ENCODE peak calls at places on chromosome 19, in nine cellular contexts. S, N, B, E, Y, G, P, Z and F are unnamed samples. For H3K27me3, the result is how much of the 10 kb centered on the place peaks cover.

GRCh38 chr19:39144487-39145071 is 19.0 kb downstream of the PAK4 start:
- DNase-seq in S (no peak), N (peak), B (no peak), E (no peak), Y (no peak), G (no peak), P (peak), Z (no peak), F (no peak)

GRCh38 chr19:3116621-3117020 is 19.2 kb upstream of the GNA15 start:
- DNase-seq in S (no peak), N (no peak), B (no peak), E (no peak), Y (no peak), G (no peak), P (no peak), Z (no peak), F (no peak)

GRCh38 chr19:38385804-38386257 is 2.0 kb downstream of the GGN start:
- DNase-seq in S (no peak), N (no peak), B (no peak), E (no peak), Y (no peak), G (no peak), P (no peak), Z (no peak), F (no peak)

GRCh38 chr19:28710278-28710677 is 502.7 kb downstream of the UQCRFS1 start:
- DNase-seq in S (no peak), N (peak), B (peak), E (peak), Y (no peak), G (no peak), P (peak), Z (no peak), F (no peak)

GRCh38 chr19:38385057-38385803 is 2.6 kb downstream of the GGN start:
- DNase-seq in S (no peak), N (no peak), B (no peak), E (no peak), Y (no peak), G (no peak), P (no peak), Z (no peak), F (no peak)

GRCh38 chr19:2239771-2240770 is 3.4 kb downstream of the SF3A2 start:
- DNase-seq in S (no peak), N (peak), B (no peak), E (no peak), Y (no peak), G (peak), P (peak), Z (no peak), F (no peak)

GRCh38 chr19:10712754-10713153 is 5.1 kb upstream of the DNM2 start:
- DNase-seq in S (no peak), N (no peak), B (no peak), E (no peak), Y (no peak), G (no peak), P (no peak), Z (no peak), F (no peak)

GRCh38 chr19:8158411-8159074 is 9.2 kb upstream of the FBN3 start:
- DNase-seq in S (peak), N (peak), B (peak), E (peak), Y (peak), G (peak), P (peak), Z (no peak), F (no peak)

GRCh38 chr19:6354098-6354674 is 7.1 kb upstream of the CLPP start:
- DNase-seq in S (no peak), N (no peak), B (peak), E (no peak), Y (no peak), G (no peak), P (no peak), Z (no peak), F (no peak)

GRCh38 chr19:6359942-6360341 is 1.4 kb upstream of the CLPP start:
- DNase-seq in S (no peak), N (no peak), B (no peak), E (no peak), Y (no peak), G (no peak), P (no peak), Z (no peak), F (no peak)

GRCh38 chr19:6357174-6357573 is 4.2 kb upstream of the CLPP start:
- DNase-seq in S (no peak), N (no peak), B (no peak), E (no peak), Y (no peak), G (no peak), P (no peak), Z (no peak), F (no peak)

GRCh38 chr19:6359517-6359916 is 1.8 kb upstream of the CLPP start:
- DNase-seq in S (no peak), N (no peak), B (no peak), E (no peak), Y (no peak), G (no peak), P (no peak), Z (no peak), F (no peak)

GRCh38 chr19:6357995-6358394 is 3.3 kb upstream of the CLPP start:
- DNase-seq in S (no peak), N (no peak), B (peak), E (no peak), Y (no peak), G (no peak), P (no peak), Z (no peak), F (no peak)
- H3K27ac ChIP-seq in S (no peak), N (no peak), B (no peak), E (no peak), Y (no peak), G (no peak), P (no peak), Z (no peak), F (no peak)

GRCh38 chr19:50777830-50778303 is 7.6 kb downstream of the GPR32 start:
- DNase-seq in S (no peak), N (peak), B (no peak), E (no peak), Y (no peak), G (no peak), P (no peak), Z (no peak), F (no peak)

GRCh38 chr19:50780753-50781480 is 9.3 kb upstream of the ACP4 start:
- DNase-seq in S (no peak), N (no peak), B (no peak), E (no peak), Y (no peak), G (no peak), P (no peak), Z (no peak), F (no peak)

GRCh38 chr19:50778906-50779430 is 8.7 kb downstream of the GPR32 start:
- DNase-seq in S (no peak), N (no peak), B (no peak), E (no peak), Y (no peak), G (no peak), P (no peak), Z (no peak), F (no peak)

GRCh38 chr19:50777261-50777660 is 7.0 kb downstream of the GPR32 start:
- DNase-seq in S (no peak), N (no peak), B (no peak), E (no peak), Y (no peak), G (no peak), P (no peak), Z (no peak), F (no peak)

DNA sequence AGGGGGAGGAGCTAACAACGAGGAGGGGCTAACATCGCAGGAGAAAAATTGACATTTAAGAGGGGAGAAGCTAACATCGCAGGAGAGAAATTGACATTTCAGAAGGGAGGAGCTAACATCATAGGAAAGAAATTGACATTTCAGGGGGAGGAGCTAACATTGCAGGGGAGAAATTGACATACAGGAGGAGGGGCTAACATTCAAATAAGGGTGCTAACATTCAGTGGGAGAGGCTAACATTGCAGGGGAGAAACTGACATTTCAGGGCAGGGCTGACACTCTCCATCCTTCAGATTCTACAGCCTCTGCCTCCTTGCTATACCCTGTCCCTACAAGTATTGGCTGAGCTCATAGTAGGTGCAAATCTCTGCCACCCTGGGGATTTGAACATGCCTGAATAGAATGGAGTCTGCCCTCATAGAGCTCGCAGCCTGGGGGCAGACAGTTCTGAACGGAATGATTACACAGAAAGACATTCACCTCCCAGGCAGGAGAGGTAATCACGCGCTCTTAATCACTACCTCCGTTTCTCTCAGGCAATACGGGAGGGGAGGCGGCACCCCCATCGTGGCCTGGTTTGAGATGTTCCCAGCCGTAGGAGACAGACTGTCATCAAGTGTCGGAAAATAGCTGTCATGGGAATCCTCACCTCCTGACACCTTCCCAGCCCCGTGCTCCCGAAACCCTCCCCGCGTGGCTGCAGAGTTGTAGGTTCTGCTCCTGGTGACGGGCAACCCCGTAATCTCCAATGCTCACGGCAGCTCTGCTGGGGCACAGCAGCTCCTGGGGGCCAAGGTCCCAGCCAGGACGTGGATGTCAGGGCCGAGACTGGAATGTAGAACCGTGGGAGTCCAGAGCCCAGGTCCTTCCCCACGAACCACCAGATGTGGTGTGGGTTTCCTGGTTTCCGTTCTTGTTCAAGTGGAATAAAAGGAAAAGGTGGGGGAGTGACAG is 9.5 kb downstream of the GPR32 start:
- DNase-seq in S (no peak), N (no peak), B (no peak), E (no peak), Y (no peak), G (no peak), P (no peak), Z (no peak), F (no peak)
- H3K27me3 ChIP-seq in S (under half), N (under half), B (half or more), E (under half), Y (under half), G (under half), P (under half), Z (half or more), F (under half)

GRCh38 chr19:566403-566802 is 6.0 kb upstream of the BSG start:
- DNase-seq in S (no peak), N (peak), B (no peak), E (no peak), Y (no peak), G (peak), P (no peak), Z (peak), F (no peak)

GRCh38 chr19:567296-567900 is 5.0 kb upstream of the BSG start:
- DNase-seq in S (no peak), N (no peak), B (no peak), E (no peak), Y (no peak), G (no peak), P (no peak), Z (no peak), F (no peak)

GRCh38 chr19:570315-570714 is 2.1 kb upstream of the BSG start:
- DNase-seq in S (no peak), N (no peak), B (no peak), E (no peak), Y (no peak), G (no peak), P (no peak), Z (peak), F (no peak)

GRCh38 chr19:571127-571974 is 1.0 kb upstream of the BSG start:
- DNase-seq in S (no peak), N (peak), B (peak), E (no peak), Y (peak), G (peak), P (peak), Z (peak), F (no peak)

DNA sequence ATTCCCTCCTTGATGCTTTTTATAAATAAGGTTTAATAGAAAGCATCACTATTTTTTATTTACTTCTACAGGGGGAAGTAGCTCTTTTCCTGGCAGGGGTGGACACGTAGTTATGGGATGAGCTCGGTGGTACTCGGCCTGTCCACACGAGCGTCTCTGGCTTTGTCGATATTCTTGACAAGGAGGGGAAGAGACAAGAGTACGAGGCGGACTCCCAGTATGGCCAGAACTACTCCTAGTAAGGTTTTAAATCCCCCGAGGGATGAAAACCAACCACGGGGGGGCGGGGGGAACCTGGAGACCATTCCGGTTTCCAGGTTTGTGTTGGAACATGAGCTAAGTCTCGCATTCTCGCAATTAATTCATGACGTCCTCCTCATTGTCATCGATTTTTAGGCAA is 5.6 kb upstream of the BSG start:
- DNase-seq in S (no peak), N (no peak), B (no peak), E (no peak), Y (no peak), G (no peak), P (no peak), Z (no peak), F (no peak)
- H3K27ac ChIP-seq in S (peak), N (no peak), B (no peak), E (no peak), Y (peak), G (no peak), P (no peak), Z (no peak), F (no peak)

DNA sequence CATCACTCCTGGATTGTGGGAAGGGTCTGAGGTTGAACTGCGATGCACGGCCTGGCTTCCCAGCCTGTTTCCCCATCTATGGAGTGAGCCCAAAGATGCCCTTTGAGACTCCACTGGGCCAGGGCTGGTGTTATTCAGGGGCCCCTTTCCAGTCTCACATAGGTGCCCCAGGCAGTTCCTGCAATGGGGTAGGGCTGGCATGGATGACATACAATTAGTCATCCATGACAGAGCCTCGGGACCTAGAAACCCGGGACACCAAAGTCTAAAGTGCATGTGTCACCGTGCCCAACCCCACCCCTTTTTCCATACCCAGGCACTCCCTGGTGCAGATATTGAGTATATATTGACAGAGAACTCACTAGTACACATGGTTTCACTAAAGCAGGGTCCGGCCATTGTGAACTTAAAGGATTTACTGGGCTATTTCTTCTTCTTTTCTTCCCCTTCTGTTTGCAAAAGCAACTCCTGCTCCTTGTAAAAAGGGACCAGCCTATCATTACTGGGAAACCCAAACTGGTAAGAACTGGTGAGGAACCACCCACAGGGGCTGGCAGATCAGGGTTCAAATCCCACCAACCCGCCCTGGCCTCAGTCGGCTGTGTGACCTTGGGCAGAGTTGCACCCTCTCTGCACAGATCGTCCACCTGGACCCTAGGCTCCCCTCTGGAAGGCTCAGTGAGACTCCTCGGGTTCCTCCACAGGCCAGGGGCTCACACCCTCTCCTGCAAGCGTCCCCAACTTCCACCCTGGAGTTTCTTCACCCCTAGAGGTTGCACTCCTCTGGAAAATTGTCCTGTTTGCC is 2.7 kb downstream of the B3GNT3 start:
- DNase-seq in S (peak), N (no peak), B (peak), E (no peak), Y (peak), G (no peak), P (no peak), Z (no peak), F (no peak)
- H3K27me3 ChIP-seq in S (under half), N (half or more), B (under half), E (under half), Y (under half), G (under half), P (under half), Z (under half), F (under half)

GRCh38 chr19:12703056-12703455 is 6.6 kb upstream of the FBXW9 start:
- DNase-seq in S (no peak), N (peak), B (peak), E (peak), Y (no peak), G (peak), P (peak), Z (no peak), F (no peak)
- H3K27ac ChIP-seq in S (no peak), N (no peak), B (no peak), E (no peak), Y (no peak), G (no peak), P (no peak), Z (no peak), F (no peak)

GRCh38 chr19:18415177-18415867 is 3.9 kb upstream of the SSBP4 start:
- DNase-seq in S (no peak), N (peak), B (no peak), E (no peak), Y (no peak), G (peak), P (peak), Z (peak), F (no peak)
- H3K27me3 ChIP-seq in S (under half), N (under half), B (under half), E (under half), Y (under half), G (under half), P (under half), Z (under half), F (under half)

GRCh38 chr19:40322951-40323615 is 25.1 kb downstream of the C19orf47 start:
- DNase-seq in S (no peak), N (no peak), B (no peak), E (no peak), Y (no peak), G (no peak), P (no peak), Z (peak), F (no peak)

GRCh38 chr19:40321076-40321475 is 27.1 kb downstream of the C19orf47 start:
- DNase-seq in S (no peak), N (no peak), B (no peak), E (no peak), Y (no peak), G (no peak), P (no peak), Z (peak), F (no peak)

GRCh38 chr19:40322271-40322610 is 26.0 kb downstream of the C19orf47 start:
- DNase-seq in S (no peak), N (no peak), B (no peak), E (no peak), Y (no peak), G (no peak), P (no peak), Z (no peak), F (no peak)

GRCh38 chr19:40321566-40322270 is 26.5 kb downstream of the C19orf47 start:
- DNase-seq in S (no peak), N (no peak), B (no peak), E (no peak), Y (no peak), G (no peak), P (no peak), Z (peak), F (no peak)

DNA sequence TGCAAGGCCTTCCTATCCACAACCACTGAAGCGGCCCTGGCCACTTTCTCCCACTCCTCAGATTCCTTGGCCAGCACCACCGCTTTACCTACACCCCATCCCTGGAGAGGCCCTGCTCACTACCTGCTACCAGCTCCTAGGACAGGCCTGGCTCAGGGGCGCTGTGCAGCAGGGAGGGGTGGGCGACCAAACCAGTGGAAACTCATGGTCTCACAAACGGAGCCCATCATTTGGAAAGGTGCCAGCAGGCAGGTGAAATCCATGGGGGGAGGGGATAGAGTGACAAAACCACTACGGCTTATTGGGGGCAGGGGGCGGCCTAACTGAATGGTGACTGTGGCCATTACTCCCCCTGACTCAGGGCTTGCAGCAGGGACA is 27.6 kb downstream of the C19orf47 start:
- DNase-seq in S (no peak), N (no peak), B (no peak), E (no peak), Y (no peak), G (no peak), P (no peak), Z (peak), F (no peak)
- H3K27ac ChIP-seq in S (no peak), N (no peak), B (no peak), E (no peak), Y (no peak), G (no peak), P (no peak), Z (no peak), F (no peak)

DNA sequence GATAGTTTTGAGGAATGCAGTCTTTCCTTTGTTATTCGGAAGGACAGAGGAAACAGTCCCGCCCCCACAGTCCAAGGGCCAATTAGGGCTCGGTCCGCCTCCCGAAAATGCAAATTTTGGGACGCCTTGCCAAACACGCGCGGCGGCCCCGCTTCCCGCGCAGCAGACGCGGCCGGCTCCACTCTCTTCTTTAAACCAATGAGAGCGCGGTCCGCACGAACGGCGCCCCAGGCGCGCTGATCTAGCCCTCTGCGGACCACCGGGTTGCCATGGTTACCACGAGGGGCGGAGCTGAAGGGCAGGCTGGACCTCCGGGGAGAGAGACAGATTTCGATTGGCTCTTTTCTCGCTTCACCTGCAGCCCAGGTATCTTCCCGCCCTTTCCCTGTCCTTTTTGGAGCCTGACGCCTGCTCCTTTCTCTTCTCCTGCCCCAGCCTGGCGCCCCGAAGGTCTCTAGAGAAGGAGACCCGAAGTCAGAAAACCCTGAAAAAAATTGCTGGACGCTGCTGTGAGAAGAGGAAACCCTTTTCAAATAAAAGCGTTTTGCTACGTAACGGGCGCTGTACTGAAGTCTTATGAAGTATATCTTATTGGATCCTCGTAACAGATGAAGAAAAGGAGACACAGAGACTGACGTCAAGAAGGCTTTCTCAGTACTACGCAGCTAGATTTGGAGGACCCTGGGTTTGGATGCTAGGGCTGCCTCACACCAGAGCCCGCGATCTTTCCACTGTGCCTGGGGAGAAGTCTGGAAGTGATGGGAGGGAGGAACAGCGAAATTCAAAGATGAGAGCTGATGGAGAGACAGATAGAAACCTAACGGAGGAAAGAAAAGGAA is 2.0 kb downstream of the PTH2 start:
- DNase-seq in S (peak), N (peak), B (peak), E (peak), Y (peak), G (peak), P (peak), Z (peak), F (peak)
- H3K27me3 ChIP-seq in S (under half), N (half or more), B (half or more), E (under half), Y (under half), G (under half), P (half or more), Z (under half), F (under half)